ENCODE peak calls at places on chromosomes 16 and 17, in four cellular contexts. Q is fibroblast of lung, D is fibroblast of the aortic adventitia, I is left lung. H is an unnamed sample.

GRCh38 chr16:15827299-15827698 is 29.5 kb downstream of the MYH11 start:
- DNase-seq in Q (no peak), D (no peak), I (no peak), H (no peak)

GRCh38 chr17:35372846-35373531 is 432 bp downstream of the SLFN11 start:
- DNase-seq in I (peak), Q (no peak), D (peak), H (peak)

GRCh38 chr17:79800325-79801155 is 3.7 kb upstream of the CBX8 start:
- DNase-seq in D (peak), Q (peak), I (no peak), H (peak)

GRCh38 chr16:14961405-14962186 is 13.2 kb upstream of the PDXDC1 start:
- DNase-seq in D (no peak), I (no peak), Q (no peak), H (no peak)

GRCh38 chr16:2841606-2842339 is 11.7 kb downstream of the ZG16B start:
- DNase-seq in I (peak), Q (no peak), D (no peak), H (no peak)

GRCh38 chr17:58337600-58338453 is 9.2 kb upstream of the TSPOAP1 start:
- DNase-seq in D (peak), Q (peak), I (peak), H (peak)

GRCh38 chr16:13994239-13995106 is 74.5 kb downstream of the ERCC4 start:
- DNase-seq in Q (peak), I (no peak), D (no peak), H (no peak)

GRCh38 chr17:79005063-79005861 is 4.3 kb downstream of the CANT1 start:
- DNase-seq in D (no peak), Q (no peak), I (no peak), H (no peak)

GRCh38 chr16:51640196-51640595 is 489.1 kb upstream of the SALL1 start:
- DNase-seq in I (no peak), D (no peak), Q (no peak), H (no peak)

GRCh38 chr16:53098526-53099317 is 43.9 kb downstream of the CHD9 start:
- DNase-seq in D (peak), Q (peak), I (peak), H (peak)

GRCh38 chr17:3667366-3668278 is 756 bp downstream of the TAX1BP3 start:
- DNase-seq in I (peak), D (peak), Q (peak), H (no peak)

GRCh38 chr17:14940946-14941280 is 324.2 kb downstream of the PMP22 start:
- DNase-seq in Q (no peak), D (no peak), I (no peak), H (no peak)

GRCh38 chr16:57600952-57601580 is 27.4 kb upstream of the ADGRG1 start:
- DNase-seq in I (no peak), Q (no peak), D (no peak), H (no peak)

GRCh38 chr16:19008770-19009169 is 25.0 kb downstream of the TMC7 start:
- DNase-seq in Q (peak), D (peak), I (no peak), H (no peak)

GRCh38 chr17:31597646-31598387 is 206.3 kb downstream of the RAB11FIP4 start:
- DNase-seq in D (no peak), I (no peak), Q (no peak), H (no peak)

GRCh38 chr16:1779741-1780676 is 2.4 kb downstream of the SPSB3 start:
- DNase-seq in D (no peak), Q (no peak), I (no peak), H (no peak)

GRCh38 chr17:79220201-79220714 is 145.6 kb downstream of the ENGASE start:
- DNase-seq in I (peak), Q (no peak), D (no peak), H (no peak)

GRCh38 chr17:76497979-76498885 is 3.0 kb downstream of the RHBDF2 start:
- DNase-seq in D (peak), I (peak), Q (peak), H (no peak)

GRCh38 chr17:50161023-50161910 is 4.5 kb upstream of the SGCA start:
- DNase-seq in Q (peak), I (peak), D (peak), H (peak)

GRCh38 chr17:45435481-45435880 is 2.8 kb upstream of the ARHGAP27 start:
- DNase-seq in I (peak), Q (no peak), D (no peak), H (no peak)

GRCh38 chr16:12079411-12079965 is 103.0 kb downstream of the SNX29 start:
- DNase-seq in I (no peak), Q (no peak), D (no peak), H (no peak)

GRCh38 chr17:78374189-78374588 is 4.3 kb upstream of the PGS1 start:
- DNase-seq in I (no peak), D (no peak), Q (no peak), H (no peak)

GRCh38 chr17:17350491-17351355 is 47.5 kb downstream of the NT5M start:
- DNase-seq in I (no peak), D (peak), Q (peak), H (no peak)

GRCh38 chr17:35129973-35130351 is 8.5 kb downstream of the FNDC8 start:
- DNase-seq in Q (peak), I (no peak), D (no peak), H (no peak)

GRCh38 chr16:70747703-70748631 is 53.0 kb downstream of the VAC14 start:
- DNase-seq in Q (peak), I (peak), D (no peak), H (no peak)

GRCh38 chr17:51045616-51046526 is 74.8 kb downstream of the SPAG9 start:
- DNase-seq in Q (peak), I (no peak), D (no peak), H (no peak)

GRCh38 chr16:58011652-58012051 is 10.4 kb downstream of the USB1 start:
- DNase-seq in I (no peak), D (peak), Q (peak), H (no peak)

GRCh38 chr17:79041723-79042420 is 17.9 kb downstream of the C1QTNF1 start:
- DNase-seq in Q (no peak), I (no peak), D (no peak), H (no peak)

GRCh38 chr17:56792267-56792666 is 41.5 kb downstream of the C17orf67 start:
- DNase-seq in I (no peak), Q (no peak), D (no peak), H (no peak)

GRCh38 chr17:6591599-6592158 is 35.3 kb upstream of the PITPNM3 start:
- DNase-seq in I (no peak), Q (peak), D (peak), H (no peak)

GRCh38 chr17:6070895-6071511 is 824 bp downstream of the WSCD1 start:
- DNase-seq in I (no peak), Q (no peak), D (no peak), H (peak)

GRCh38 chr17:81941484-81942166 is 4.5 kb upstream of the PYCR1 start:
- DNase-seq in D (no peak), Q (no peak), I (peak), H (no peak)

GRCh38 chr16:47359478-47359877 is 101.4 kb downstream of the ITFG1 start:
- DNase-seq in Q (no peak), D (peak), I (no peak), H (no peak)

GRCh38 chr17:6140188-6140587 is 70.0 kb downstream of the WSCD1 start:
- DNase-seq in Q (no peak), I (no peak), D (no peak), H (no peak)

GRCh38 chr17:48420823-48421222 is 9.2 kb downstream of the SKAP1 start:
- DNase-seq in I (no peak), Q (no peak), D (no peak), H (no peak)

GRCh38 chr16:74029122-74029805 is 267.4 kb upstream of the PSMD7 start:
- DNase-seq in Q (no peak), I (no peak), D (no peak), H (no peak)

GRCh38 chr16:86892509-86892908 is 314.2 kb downstream of the FOXL1 start:
- DNase-seq in I (no peak), D (peak), Q (no peak), H (no peak)

GRCh38 chr17:2089021-2089422 is 34.1 kb downstream of the HIC1 start:
- DNase-seq in I (no peak), Q (peak), D (peak), H (no peak)

GRCh38 chr16:71358464-71359031 is at the start of gene CALB2:
- DNase-seq in D (peak), Q (peak), I (peak), H (peak)

GRCh38 chr17:33459078-33459940 is 166.2 kb upstream of the ASIC2 start:
- DNase-seq in Q (no peak), I (no peak), D (no peak), H (peak)
- TF ChIP-seq CTCF in Q (no peak), I (no peak), D (no peak), H (no peak)

GRCh38 chr16:21224800-21225199 is 8.7 kb upstream of the ANKS4B start:
- DNase-seq in D (no peak), I (no peak), Q (no peak), H (no peak)
- TF ChIP-seq CTCF in D (no peak), I (no peak), Q (no peak), H (no peak)

DNA sequence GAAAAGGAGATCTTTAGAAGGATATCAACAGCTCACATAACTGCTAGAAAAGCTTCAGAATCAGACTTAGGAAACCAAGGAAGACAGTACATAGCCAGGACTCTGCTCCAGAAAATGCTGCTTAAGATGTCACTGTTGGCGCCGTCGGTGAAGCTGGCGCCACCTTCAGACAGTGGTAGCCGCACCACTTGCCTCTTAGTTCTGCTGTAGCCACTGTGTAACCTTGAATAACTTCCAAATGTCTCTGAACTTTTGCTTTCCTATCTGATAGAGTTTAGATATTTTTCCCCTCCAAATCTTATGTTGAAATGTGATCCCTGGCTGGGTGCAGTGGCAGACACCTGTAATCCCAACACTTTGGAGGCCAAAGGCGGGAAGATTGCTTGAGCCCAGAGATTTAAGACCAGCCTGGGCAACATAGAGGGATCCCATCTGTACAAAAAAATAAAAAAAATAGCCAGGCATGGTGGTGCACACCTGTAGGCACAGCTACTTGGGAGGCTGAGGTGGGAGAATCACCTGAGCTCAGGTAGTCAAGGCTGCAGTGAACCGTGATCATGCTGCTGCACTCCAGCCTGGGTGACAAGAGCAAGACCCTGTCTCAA is 6.3 kb upstream of the USP31 start:
- DNase-seq in Q (no peak), I (no peak), D (peak), H (no peak)
- TF ChIP-seq CTCF in Q (no peak), I (no peak), D (peak), H (peak)

GRCh38 chr16:89705006-89705405 is 3.5 kb upstream of the SPATA2L start:
- DNase-seq in D (no peak), I (no peak), Q (no peak), H (no peak)

GRCh38 chr16:89700649-89701424 is 668 bp downstream of the SPATA2L start:
- DNase-seq in Q (peak), D (no peak), I (peak), H (peak)

GRCh38 chr16:89704281-89704680 is 2.8 kb upstream of the SPATA2L start:
- DNase-seq in I (no peak), D (no peak), Q (no peak), H (no peak)

GRCh38 chr16:89700100-89700648 is 1.3 kb downstream of the SPATA2L start:
- DNase-seq in I (peak), Q (peak), D (peak), H (peak)

GRCh38 chr16:89701425-89702406 is at the start of gene SPATA2L:
- DNase-seq in I (peak), Q (peak), D (peak), H (peak)
- TF ChIP-seq CTCF in I (no peak), Q (no peak), D (peak), H (peak)

DNA sequence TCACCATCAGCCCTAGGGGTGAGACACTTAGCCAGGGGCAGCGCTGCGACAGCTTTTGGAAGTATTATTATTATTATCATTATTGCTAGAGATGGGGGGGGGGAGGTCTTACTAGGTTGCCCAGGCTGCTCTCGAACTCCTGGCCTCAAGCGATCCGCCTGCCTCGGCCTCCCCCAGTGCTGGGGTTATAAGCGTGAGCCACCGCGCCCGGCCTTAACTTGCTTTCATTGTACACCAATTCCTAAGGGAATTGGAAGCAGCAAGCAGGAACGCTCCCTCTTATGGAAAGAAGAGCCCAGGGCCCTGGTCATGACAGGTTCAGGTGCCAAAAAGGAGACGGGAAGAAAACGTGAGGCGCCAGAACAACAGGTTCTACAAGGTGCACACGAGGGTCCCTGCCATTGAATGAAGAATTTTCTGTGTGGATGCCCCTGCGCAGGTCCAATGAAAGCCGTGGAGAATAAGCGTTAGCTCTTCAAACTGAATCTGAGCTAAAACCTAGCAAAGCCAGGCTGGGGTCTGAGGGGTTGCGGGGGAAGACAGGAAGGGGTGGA is 522 bp upstream of the RPL38 start:
- DNase-seq in I (no peak), Q (no peak), D (no peak), H (no peak)
- TF ChIP-seq CTCF in I (no peak), Q (no peak), D (no peak), H (no peak)

H was measured in GM13977.